ENCODE peak calls at places on chromosomes 1 and 21, in four cellular contexts. One of them, this sample, is unnamed.

GRCh38 chr1:185170291-185170848 is 13.4 kb downstream of the SWT1 start:
- DNase-seq in IMR-90: peak
- DNase-seq in transverse colon: no peak
- DNase-seq in uterus: no peak
- DNase-seq in this sample: peak

GRCh38 chr21:28419110-28419509 is 573.6 kb downstream of the LTN1 start:
- DNase-seq in IMR-90: peak
- DNase-seq in transverse colon: no peak
- DNase-seq in uterus: no peak
- DNase-seq in this sample: no peak

GRCh38 chr1:232880354-232880753 is 70.1 kb upstream of the NTPCR start:
- DNase-seq in IMR-90: peak
- DNase-seq in transverse colon: peak
- DNase-seq in uterus: no peak
- DNase-seq in this sample: peak

GRCh38 chr1:175369696-175370095 is 177.1 kb upstream of the KIAA0040 start:
- DNase-seq in IMR-90: no peak
- DNase-seq in transverse colon: no peak
- DNase-seq in uterus: no peak
- DNase-seq in this sample: no peak

GRCh38 chr1:236576004-236576403 is 28.3 kb downstream of the HEATR1 start:
- DNase-seq in IMR-90: peak
- DNase-seq in transverse colon: no peak
- DNase-seq in uterus: no peak
- DNase-seq in this sample: no peak

GRCh38 chr1:224745388-224745787 is 129.3 kb downstream of the CNIH3 start:
- DNase-seq in IMR-90: no peak
- DNase-seq in transverse colon: no peak
- DNase-seq in uterus: no peak
- DNase-seq in this sample: no peak

GRCh38 chr1:196400478-196401453 is 207.5 kb downstream of the KCNT2 start:
- DNase-seq in IMR-90: peak
- DNase-seq in transverse colon: peak
- DNase-seq in uterus: peak
- DNase-seq in this sample: peak

GRCh38 chr1:24003331-24003972 is 23.3 kb upstream of the SRSF10 start:
- DNase-seq in IMR-90: peak
- DNase-seq in transverse colon: no peak
- DNase-seq in uterus: no peak
- DNase-seq in this sample: no peak

GRCh38 chr1:30908886-30909777 is 574 bp upstream of the SDC3 start:
- DNase-seq in IMR-90: no peak
- DNase-seq in transverse colon: peak
- DNase-seq in uterus: no peak
- DNase-seq in this sample: peak

GRCh38 chr21:16071082-16071481 is 341.3 kb downstream of the USP25 start:
- DNase-seq in IMR-90: no peak
- DNase-seq in transverse colon: no peak
- DNase-seq in uterus: peak
- DNase-seq in this sample: no peak

GRCh38 chr1:61238371-61238689 is 156.0 kb downstream of the NFIA start:
- DNase-seq in IMR-90: no peak
- DNase-seq in transverse colon: no peak
- DNase-seq in uterus: no peak
- DNase-seq in this sample: no peak

GRCh38 chr1:111690306-111690617 is 48.9 kb downstream of the INKA2 start:
- DNase-seq in IMR-90: peak
- DNase-seq in transverse colon: peak
- DNase-seq in uterus: peak
- DNase-seq in this sample: peak

GRCh38 chr1:174022080-174022975 is at the start of gene RC3H1:
- DNase-seq in IMR-90: peak
- DNase-seq in transverse colon: peak
- DNase-seq in uterus: peak
- DNase-seq in this sample: peak

DNA sequence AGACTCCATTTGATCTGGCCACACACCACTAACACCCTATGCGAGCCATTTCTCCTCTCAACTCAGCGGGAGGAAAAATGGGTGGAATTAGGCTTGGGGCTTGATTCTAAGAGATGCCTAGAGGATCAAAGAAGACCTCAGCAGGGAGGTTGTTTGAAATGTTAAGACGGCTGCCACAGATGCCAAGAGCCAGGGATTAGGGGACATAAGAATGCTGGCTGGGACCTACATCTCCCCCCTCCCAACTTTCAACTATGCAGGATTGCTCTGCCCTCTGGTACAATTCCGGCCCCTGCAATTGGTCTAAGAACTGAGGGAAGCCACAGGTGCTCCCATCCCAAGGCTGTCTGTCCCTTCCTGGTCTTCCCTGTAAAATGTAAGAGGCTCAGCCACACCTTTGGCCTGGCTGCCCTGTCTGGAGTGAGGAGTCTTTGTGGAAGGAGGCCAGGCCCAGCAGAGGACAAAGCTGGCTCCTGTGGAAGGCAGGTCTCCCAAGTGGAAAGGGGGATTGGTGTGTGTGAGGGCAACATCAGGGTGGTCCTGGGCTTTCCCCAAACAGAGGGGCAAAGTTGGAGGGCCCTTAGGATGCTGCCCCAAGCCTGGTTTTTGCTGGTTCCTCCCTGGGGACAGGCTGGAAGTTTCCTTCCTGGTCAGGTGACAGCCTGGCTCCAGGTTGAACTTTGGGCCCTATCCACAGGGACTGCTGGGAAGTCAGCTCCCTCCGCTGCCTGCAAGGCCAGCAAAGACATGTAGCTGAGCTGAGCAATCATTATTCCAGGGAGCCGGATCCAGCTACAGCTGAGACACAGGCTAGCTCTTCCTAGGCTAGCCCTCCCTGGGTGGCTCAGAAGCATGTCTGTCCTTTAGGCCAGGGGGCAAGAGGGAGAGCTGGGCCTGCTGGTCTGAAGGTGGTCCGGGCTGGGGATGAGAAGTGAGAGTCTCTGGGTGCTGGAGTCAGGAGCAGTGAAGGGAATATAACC is 34.5 kb upstream of the SYNC start:
- DNase-seq in IMR-90: no peak
- DNase-seq in transverse colon: peak
- DNase-seq in uterus: no peak
- DNase-seq in this sample: peak
- TF ChIP-seq POLR2A in IMR-90: no peak
- TF ChIP-seq POLR2A in transverse colon: peak
- TF ChIP-seq POLR2A in uterus: no peak
- TF ChIP-seq POLR2A in this sample: no peak

GRCh38 chr21:33267250-33267649 is 1.1 kb downstream of the IL10RB start:
- DNase-seq in IMR-90: no peak
- DNase-seq in transverse colon: no peak
- DNase-seq in uterus: no peak
- DNase-seq in this sample: no peak

GRCh38 chr21:33268736-33269441 is 2.7 kb downstream of the IL10RB start:
- DNase-seq in IMR-90: no peak
- DNase-seq in transverse colon: peak
- DNase-seq in uterus: no peak
- DNase-seq in this sample: no peak

GRCh38 chr21:33266784-33267135 is 593 bp downstream of the IL10RB start:
- DNase-seq in IMR-90: no peak
- DNase-seq in transverse colon: peak
- DNase-seq in uterus: no peak
- DNase-seq in this sample: no peak

GRCh38 chr21:33266050-33266783 is at the start of gene IL10RB:
- DNase-seq in IMR-90: peak
- DNase-seq in transverse colon: peak
- DNase-seq in uterus: peak
- DNase-seq in this sample: peak

GRCh38 chr21:33268392-33268735 is 2.2 kb downstream of the IL10RB start:
- DNase-seq in IMR-90: no peak
- DNase-seq in transverse colon: peak
- DNase-seq in uterus: no peak
- DNase-seq in this sample: no peak
- TF ChIP-seq POLR2A in IMR-90: no peak
- TF ChIP-seq POLR2A in transverse colon: no peak
- TF ChIP-seq POLR2A in uterus: no peak
- TF ChIP-seq POLR2A in this sample: no peak

GRCh38 chr1:211606327-211606913 is 27.5 kb upstream of the SLC30A1 start:
- DNase-seq in IMR-90: no peak
- DNase-seq in transverse colon: peak
- DNase-seq in uterus: no peak
- DNase-seq in this sample: no peak
- TF ChIP-seq POLR2A in IMR-90: no peak
- TF ChIP-seq POLR2A in transverse colon: no peak
- TF ChIP-seq POLR2A in uterus: no peak
- TF ChIP-seq POLR2A in this sample: no peak

DNA sequence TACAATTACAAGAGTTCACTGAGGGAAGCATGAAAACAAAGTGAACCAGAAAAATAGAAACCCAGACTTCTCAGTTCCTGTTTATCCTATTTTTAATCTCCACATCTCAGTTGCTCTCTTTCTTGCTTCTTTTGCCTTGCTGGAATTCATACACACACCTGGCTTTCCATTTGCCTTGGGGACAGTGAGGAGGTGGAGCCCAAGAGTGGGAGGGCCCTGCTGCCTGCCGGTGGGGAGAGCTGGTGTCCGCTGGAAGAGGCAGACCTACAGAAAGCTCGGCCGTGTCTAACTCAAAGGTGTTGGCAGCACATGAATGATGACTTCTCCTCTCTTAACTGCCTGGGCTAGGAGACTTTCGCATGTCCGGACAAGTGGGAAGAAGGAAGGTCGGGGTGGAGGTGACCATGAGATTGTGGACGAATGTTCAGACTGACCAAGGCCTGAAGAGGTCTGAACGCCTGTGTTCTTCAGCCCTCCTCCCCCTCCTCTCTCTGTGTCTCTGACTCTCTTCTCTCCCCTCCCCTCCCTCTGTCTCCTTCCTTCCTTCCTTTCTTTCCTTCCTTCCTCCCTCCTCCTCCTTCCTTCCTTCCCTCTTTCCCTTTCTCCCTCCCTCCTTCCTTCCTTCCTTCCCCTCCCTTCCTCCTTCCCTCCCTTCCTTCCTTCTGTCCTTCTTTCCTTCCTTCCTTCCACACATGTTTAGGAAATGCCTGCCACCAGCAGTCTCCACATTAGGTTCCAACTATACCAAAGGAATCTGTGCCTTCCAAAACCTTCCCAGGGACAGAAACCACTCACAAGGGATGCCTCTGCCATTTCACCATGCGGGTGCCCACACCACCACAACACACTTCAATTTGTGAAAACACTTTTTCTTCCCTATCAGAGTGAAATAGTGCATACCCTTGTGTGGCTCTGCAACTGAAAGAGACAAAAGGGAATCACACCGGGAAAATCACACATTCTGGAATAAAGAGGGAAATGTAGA is 157.3 kb upstream of the RUNX1 start:
- DNase-seq in IMR-90: peak
- DNase-seq in transverse colon: peak
- DNase-seq in uterus: no peak
- DNase-seq in this sample: no peak
- TF ChIP-seq POLR2A in IMR-90: peak
- TF ChIP-seq POLR2A in transverse colon: no peak
- TF ChIP-seq POLR2A in uterus: no peak
- TF ChIP-seq POLR2A in this sample: no peak

DNA sequence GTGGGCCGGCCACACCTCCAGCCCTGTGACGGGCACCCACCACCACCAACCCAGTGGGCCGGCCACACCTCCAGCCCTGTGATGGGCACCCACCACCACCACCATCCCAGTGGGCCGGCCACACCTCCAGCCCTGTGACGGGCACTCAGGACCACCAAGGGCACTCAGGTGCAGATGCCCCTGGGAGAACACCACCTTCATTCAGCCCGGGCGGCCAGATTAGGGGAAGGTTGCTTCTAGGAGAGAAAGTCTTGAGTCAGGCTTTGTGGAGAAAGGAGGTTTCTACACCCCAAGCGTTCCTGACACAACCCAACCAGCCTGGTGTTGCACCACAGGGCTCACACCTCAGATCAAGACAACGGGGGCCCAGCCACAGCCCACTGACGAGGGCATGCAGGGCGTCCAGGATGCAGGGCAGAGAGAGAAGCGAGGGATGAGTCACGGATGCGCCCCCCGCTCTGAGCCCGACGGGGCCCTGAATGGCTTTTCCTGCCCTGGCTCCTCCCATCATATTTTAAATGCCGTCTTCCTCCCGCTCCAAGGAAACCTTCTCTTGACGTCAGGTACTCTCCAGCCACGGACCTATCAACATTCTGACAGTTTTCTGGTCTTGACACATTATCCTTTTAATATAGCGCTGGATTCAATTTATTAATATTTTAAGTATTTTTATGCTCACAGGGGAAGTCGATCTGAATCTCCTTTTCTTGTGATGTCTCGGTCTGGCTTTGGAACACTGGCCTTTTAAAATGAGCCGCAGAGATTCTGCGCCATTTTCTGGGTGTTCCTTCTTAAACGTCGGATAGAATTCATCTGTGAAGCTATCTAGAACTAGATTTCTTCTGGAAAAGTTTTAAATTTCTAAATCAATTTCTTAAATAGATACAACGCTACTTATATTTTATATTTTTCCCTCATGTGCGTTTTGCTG is 631 bp upstream of the SPATC1L start:
- DNase-seq in IMR-90: peak
- DNase-seq in transverse colon: peak
- DNase-seq in uterus: peak
- DNase-seq in this sample: peak
- TF ChIP-seq POLR2A in IMR-90: no peak
- TF ChIP-seq POLR2A in transverse colon: peak
- TF ChIP-seq POLR2A in uterus: no peak
- TF ChIP-seq POLR2A in this sample: no peak

GRCh38 chr1:31955917-31956736 is 18.0 kb upstream of the PTP4A2 start:
- DNase-seq in IMR-90: peak
- DNase-seq in transverse colon: peak
- DNase-seq in uterus: peak
- DNase-seq in this sample: peak
- TF ChIP-seq POLR2A in IMR-90: peak
- TF ChIP-seq POLR2A in transverse colon: no peak
- TF ChIP-seq POLR2A in uterus: peak
- TF ChIP-seq POLR2A in this sample: peak

GRCh38 chr1:171313835-171314320 is at the start of gene FMO4:
- DNase-seq in IMR-90: peak
- DNase-seq in transverse colon: peak
- DNase-seq in uterus: peak
- DNase-seq in this sample: peak
- TF ChIP-seq POLR2A in IMR-90: no peak
- TF ChIP-seq POLR2A in transverse colon: peak
- TF ChIP-seq POLR2A in uterus: peak
- TF ChIP-seq POLR2A in this sample: peak

DNA sequence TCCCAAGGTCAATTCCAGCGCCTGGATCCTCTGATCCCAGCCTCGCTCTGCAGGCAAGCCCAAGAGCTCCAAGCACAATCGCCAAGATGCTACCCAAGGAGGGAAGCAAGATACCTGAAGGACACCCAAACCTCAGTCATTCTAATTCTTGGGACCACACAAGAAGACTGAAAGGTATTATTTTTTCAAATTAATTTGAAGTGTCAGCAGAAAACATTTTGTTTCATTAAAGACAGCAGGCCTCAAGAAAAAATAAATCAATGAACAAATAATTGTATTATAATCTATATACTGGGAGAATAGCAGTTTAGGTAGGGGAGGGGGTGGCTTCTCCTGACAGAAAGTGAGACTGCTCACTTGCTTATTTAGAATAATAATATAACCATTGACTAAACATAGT is 347.8 kb downstream of the HHAT start:
- DNase-seq in IMR-90: no peak
- DNase-seq in transverse colon: no peak
- DNase-seq in uterus: no peak
- DNase-seq in this sample: no peak
- TF ChIP-seq POLR2A in IMR-90: no peak
- TF ChIP-seq POLR2A in transverse colon: no peak
- TF ChIP-seq POLR2A in uterus: no peak
- TF ChIP-seq POLR2A in this sample: no peak

GRCh38 chr1:179365342-179366092 is at the start of gene AXDND1:
- DNase-seq in IMR-90: peak
- DNase-seq in transverse colon: peak
- DNase-seq in uterus: peak
- DNase-seq in this sample: peak
- TF ChIP-seq POLR2A in IMR-90: no peak
- TF ChIP-seq POLR2A in transverse colon: peak
- TF ChIP-seq POLR2A in uterus: no peak
- TF ChIP-seq POLR2A in this sample: peak

This sample was measured in adrenal gland.